ENCODE peak calls at places on chromosomes 7 and 10, in seven cellular contexts. T is K562, S is A549, Y is H1, X is GM12878, W is tibial nerve, G is ovary. C is an unnamed sample.

GRCh38 chr7:156768698-156769472 is 124.1 kb downstream of the LMBR1 start:
- DNase-seq in Y (no peak), X (no peak), W (no peak), S (no peak), T (no peak), G (no peak), C (no peak)

GRCh38 chr10:49569031-49569765 is 30.3 kb upstream of the ERCC6 start:
- DNase-seq in X (no peak), T (no peak), Y (no peak), G (no peak), S (no peak), W (no peak), C (peak)

GRCh38 chr10:9024210-9024609 is 969.7 kb downstream of the GATA3 start:
- DNase-seq in Y (no peak), G (no peak), W (no peak), X (no peak), T (no peak), S (no peak), C (no peak)

GRCh38 chr10:15789793-15790525 is 70.2 kb upstream of the ITGA8 start:
- DNase-seq in T (no peak), X (no peak), G (no peak), S (no peak), Y (no peak), W (peak), C (no peak)

GRCh38 chr10:110959379-110960332 is 40.3 kb downstream of the SHOC2 start:
- DNase-seq in S (no peak), X (no peak), W (no peak), T (no peak), Y (no peak), G (no peak), C (no peak)

GRCh38 chr7:13945670-13946069 is 43.8 kb downstream of the ETV1 start:
- DNase-seq in T (no peak), G (no peak), S (no peak), X (no peak), Y (no peak), W (peak), C (no peak)

GRCh38 chr10:97428572-97428981 is 2.6 kb downstream of the PGAM1 start:
- DNase-seq in T (peak), Y (no peak), S (no peak), X (no peak), W (no peak), G (no peak), C (no peak)

GRCh38 chr7:111931016-111931517 is 275.1 kb downstream of the DOCK4 start:
- DNase-seq in G (no peak), X (no peak), S (no peak), Y (no peak), W (no peak), T (no peak), C (no peak)

GRCh38 chr7:85554294-85554877 is 367.5 kb upstream of the SEMA3D start:
- DNase-seq in W (peak), Y (no peak), T (peak), X (no peak), S (peak), G (no peak), C (no peak)

GRCh38 chr7:82471351-82472020 is 27.9 kb upstream of the CACNA2D1 start:
- DNase-seq in Y (no peak), T (no peak), W (no peak), X (no peak), S (no peak), G (no peak), C (no peak)

GRCh38 chr7:82507365-82507975 is 63.9 kb upstream of the CACNA2D1 start:
- DNase-seq in G (no peak), X (no peak), Y (no peak), W (no peak), T (no peak), S (no peak), C (no peak)

GRCh38 chr7:128697301-128697905 is 25.3 kb downstream of the GARIN1A start:
- DNase-seq in X (no peak), W (peak), G (peak), S (peak), Y (peak), T (peak), C (no peak)

GRCh38 chr10:4384254-4384653 is 441.8 kb upstream of the AKR1E2 start:
- DNase-seq in Y (no peak), G (no peak), S (no peak), X (no peak), T (no peak), W (no peak), C (no peak)

GRCh38 chr7:73972614-73973013 is 55.4 kb upstream of the ELN start:
- DNase-seq in T (no peak), X (no peak), S (no peak), W (no peak), G (no peak), Y (peak), C (no peak)

GRCh38 chr7:105478606-105479005 is 43.5 kb downstream of the PUS7 start:
- DNase-seq in Y (no peak), X (no peak), S (no peak), T (no peak), W (no peak), G (no peak), C (no peak)
- TF ChIP-seq EP300 in Y (no peak), X (no peak), S (no peak), T (no peak), W (no peak), G (no peak), C (no peak)

GRCh38 chr7:94367940-94368339 is 26.8 kb upstream of the COL1A2 start:
- DNase-seq in Y (no peak), T (no peak), G (no peak), X (no peak), W (no peak), S (no peak), C (no peak)

GRCh38 chr7:94364816-94365215 is 29.9 kb upstream of the COL1A2 start:
- DNase-seq in T (no peak), X (no peak), W (no peak), S (no peak), Y (no peak), G (no peak), C (no peak)

GRCh38 chr7:94366827-94367226 is 27.9 kb upstream of the COL1A2 start:
- DNase-seq in S (no peak), T (no peak), W (no peak), Y (no peak), G (no peak), X (no peak), C (no peak)

GRCh38 chr7:94366163-94366562 is 28.5 kb upstream of the COL1A2 start:
- DNase-seq in Y (no peak), T (no peak), W (no peak), X (no peak), S (no peak), G (no peak), C (no peak)

DNA sequence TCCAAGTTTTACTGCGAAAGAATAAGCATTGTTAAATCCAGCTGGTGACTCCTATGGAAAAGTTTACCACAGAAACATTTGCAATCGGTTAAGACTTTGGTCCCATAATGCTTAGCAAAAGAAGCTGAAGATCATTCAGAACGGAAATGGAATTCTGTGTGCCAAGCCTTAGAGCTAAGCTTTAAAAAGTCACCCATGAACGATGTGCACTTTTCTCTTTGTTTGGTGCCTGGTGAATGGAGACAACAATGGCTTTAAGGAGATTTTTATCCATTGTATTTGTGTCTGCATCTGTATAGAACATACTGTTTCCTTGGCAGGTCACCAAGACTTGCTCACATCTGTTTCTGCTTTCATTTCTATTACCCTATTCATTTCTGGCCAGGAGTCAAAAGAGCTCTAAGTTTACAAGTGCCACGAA is 26.3 kb upstream of the COL1A2 start:
- DNase-seq in T (no peak), S (no peak), Y (no peak), G (no peak), X (no peak), W (no peak), C (no peak)
- TF ChIP-seq EP300 in T (no peak), S (no peak), Y (no peak), G (no peak), X (no peak), W (peak), C (no peak)

GRCh38 chr7:27112960-27113949 is 10.8 kb upstream of the HOXA2 start:
- DNase-seq in W (no peak), T (peak), Y (peak), X (no peak), S (peak), G (no peak), C (no peak)
- TF ChIP-seq EP300 in W (no peak), T (peak), Y (no peak), X (no peak), S (no peak), G (no peak), C (peak)

GRCh38 chr10:63133056-63133786 is at the start of gene NRBF2:
- DNase-seq in X (peak), G (peak), W (peak), T (peak), Y (peak), S (peak), C (peak)

GRCh38 chr10:63133787-63134557 is 844 bp downstream of the NRBF2 start:
- DNase-seq in W (no peak), G (no peak), T (no peak), Y (no peak), X (no peak), S (peak), C (no peak)

GRCh38 chr10:63129888-63130287 is 3.2 kb upstream of the NRBF2 start:
- DNase-seq in X (no peak), T (no peak), W (no peak), G (no peak), S (no peak), Y (no peak), C (no peak)

GRCh38 chr10:63128443-63128842 is 4.7 kb upstream of the NRBF2 start:
- DNase-seq in T (no peak), S (no peak), Y (no peak), W (no peak), X (no peak), G (no peak), C (no peak)

GRCh38 chr10:63132651-63133055 is 475 bp upstream of the NRBF2 start:
- DNase-seq in S (no peak), T (no peak), X (no peak), G (no peak), Y (no peak), W (no peak), C (no peak)
- TF ChIP-seq EP300 in S (no peak), T (no peak), X (no peak), G (no peak), Y (no peak), W (no peak), C (no peak)

DNA sequence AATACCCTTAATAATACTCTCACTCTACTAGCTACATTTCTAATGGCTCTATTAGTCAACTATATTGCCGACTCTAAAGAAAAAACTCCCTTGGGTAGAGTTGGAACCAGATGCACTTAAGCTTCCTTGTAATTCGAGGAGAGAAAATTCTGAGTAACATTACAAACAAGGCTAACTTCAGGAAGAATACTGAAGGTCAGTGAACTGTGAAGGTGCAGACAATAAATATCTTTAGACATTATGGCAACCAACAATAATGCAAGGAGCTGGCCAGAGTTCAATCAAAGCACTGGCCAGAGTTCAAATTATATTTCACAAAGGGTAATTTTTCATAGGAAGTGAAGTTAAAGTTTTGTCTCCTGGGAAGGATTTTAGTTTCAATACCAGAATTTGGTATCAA is 40.7 kb upstream of the MRLN start:
- DNase-seq in Y (no peak), G (no peak), S (no peak), T (no peak), X (no peak), W (no peak), C (no peak)
- TF ChIP-seq EP300 in Y (no peak), G (no peak), S (no peak), T (no peak), X (no peak), W (no peak), C (no peak)

C was measured in esophagus muscularis mucosa.